ENCODE peak calls at places on chromosomes 16 and 17, in five cellular contexts. E, V, N, L and O are unnamed samples.

GRCh38 chr16:49534901-49535300 is 161.3 kb downstream of the C16orf78 start:
- DNase-seq in E (no peak), V (no peak), N (no peak), L (no peak), O (no peak)

GRCh38 chr17:6648181-6648580 is 3.2 kb downstream of the MED31 start:
- DNase-seq in E (no peak), V (no peak), N (no peak), L (no peak), O (no peak)

GRCh38 chr16:57245472-57246113 is 534 bp downstream of the ARL2BP start:
- DNase-seq in E (peak; percentile 8), V (peak; percentile 65), N (no peak), L (peak; percentile 25), O (peak; percentile 58)

GRCh38 chr16:85707528-85708095 is 18.9 kb upstream of the GINS2 start:
- DNase-seq in E (no peak), V (no peak), N (no peak), L (no peak), O (no peak)

GRCh38 chr17:28335959-28336871 is 654 bp downstream of the TNFAIP1 start:
- DNase-seq in E (peak; percentile 75), V (peak; percentile 67), N (peak; percentile 94), L (peak; percentile 85), O (peak; percentile 81)

GRCh38 chr17:57585341-57586098 is 159.6 kb downstream of the CCDC182 start:
- DNase-seq in E (no peak), V (no peak), N (no peak), L (no peak), O (peak; percentile 29)

GRCh38 chr17:18172528-18173278 is 10.9 kb upstream of the ALKBH5 start:
- DNase-seq in E (no peak), V (peak; percentile 33), N (peak; percentile 46), L (no peak), O (no peak)

GRCh38 chr17:37570527-37571093 is 38.6 kb downstream of the SYNRG start:
- DNase-seq in E (peak; percentile 34), V (peak; percentile 63), N (peak; percentile 69), L (peak; percentile 16), O (peak; percentile 52)

GRCh38 chr17:42895185-42895555 is 5.4 kb upstream of the G6PC1 start:
- DNase-seq in E (peak; percentile 8), V (peak; percentile 85), N (peak; percentile 90), L (no peak), O (peak; percentile 47)

GRCh38 chr16:74740795-74741304 is 33.8 kb downstream of the FA2H start:
- DNase-seq in E (peak; percentile 75), V (peak; percentile 92), N (no peak), L (no peak), O (peak; percentile 47)

GRCh38 chr16:84453061-84453752 is 51.3 kb downstream of the MEAK7 start:
- DNase-seq in E (no peak), V (no peak), N (no peak), L (no peak), O (no peak)

GRCh38 chr17:42814633-42815399 is 9.3 kb downstream of the BECN1 start:
- DNase-seq in E (no peak), V (no peak), N (peak; percentile 81), L (no peak), O (no peak)

GRCh38 chr16:4488486-4488967 is 12.3 kb downstream of the HMOX2 start:
- DNase-seq in E (no peak), V (no peak), N (peak; percentile 20), L (no peak), O (no peak)

GRCh38 chr16:57730771-57731730 is 4.5 kb upstream of the KATNB1 start:
- DNase-seq in E (no peak), V (no peak), N (no peak), L (no peak), O (no peak)

GRCh38 chr17:31308935-31309334 is 4.9 kb downstream of the EVI2B start:
- DNase-seq in E (no peak), V (no peak), N (no peak), L (no peak), O (no peak)

GRCh38 chr16:1876468-1876867 is 4.5 kb upstream of the MEIOB start:
- DNase-seq in E (no peak), V (no peak), N (no peak), L (no peak), O (no peak)

GRCh38 chr17:74442670-74443515 is 11.0 kb downstream of the GPRC5C start:
- DNase-seq in E (peak; percentile 89), V (peak; percentile 100), N (no peak), L (peak; percentile 92), O (peak; percentile 91)

GRCh38 chr16:15899538-15900100 is 11.2 kb upstream of the CEP20 start:
- DNase-seq in E (peak; percentile 99), V (peak; percentile 63), N (peak; percentile 89), L (no peak), O (no peak)

GRCh38 chr16:20799599-20799998 is 6.7 kb downstream of the ERI2 start:
- DNase-seq in E (peak; percentile 6), V (no peak), N (peak; percentile 44), L (no peak), O (no peak)

GRCh38 chr17:73586921-73587680 is 57.1 kb downstream of the SDK2 start:
- DNase-seq in E (peak; percentile 8), V (no peak), N (no peak), L (peak; percentile 60), O (peak; percentile 48)

GRCh38 chr17:35519442-35519841 is 18.0 kb downstream of the SLFN12L start:
- DNase-seq in E (no peak), V (no peak), N (no peak), L (no peak), O (no peak)

GRCh38 chr17:34569591-34569990 is 9.8 kb upstream of the TMEM132E start:
- DNase-seq in E (no peak), V (no peak), N (no peak), L (no peak), O (no peak)

GRCh38 chr17:75601057-75601987 is 13.7 kb downstream of the MYO15B start:
- DNase-seq in E (peak; percentile 96), V (peak; percentile 75), N (peak; percentile 5), L (no peak), O (peak; percentile 69)

GRCh38 chr17:66717680-66718079 is 117.2 kb upstream of the CACNG5 start:
- DNase-seq in E (no peak), V (peak; percentile 87), N (peak; percentile 12), L (no peak), O (no peak)

GRCh38 chr16:67302076-67302475 is 22.7 kb downstream of the PLEKHG4 start:
- DNase-seq in E (no peak), V (no peak), N (no peak), L (no peak), O (no peak)

GRCh38 chr17:37322106-37322505 is 53.7 kb upstream of the C17orf78 start:
- DNase-seq in E (no peak), V (no peak), N (no peak), L (no peak), O (no peak)

GRCh38 chr17:34443832-34444469 is 80.9 kb upstream of the CCL1 start:
- DNase-seq in E (no peak), V (peak; percentile 16), N (no peak), L (peak; percentile 25), O (peak; percentile 55)

GRCh38 chr16:11682655-11683096 is 14.4 kb downstream of the SNN start:
- DNase-seq in E (no peak), V (no peak), N (peak; percentile 99), L (no peak), O (no peak)

GRCh38 chr17:82839617-82840292 is at the start of gene ZNF750:
- DNase-seq in E (no peak), V (no peak), N (no peak), L (no peak), O (no peak)

GRCh38 chr16:87832759-87833502 is 36.4 kb downstream of the SLC7A5 start:
- DNase-seq in E (no peak), V (no peak), N (no peak), L (no peak), O (no peak)

GRCh38 chr17:20063665-20064648 is 54.8 kb downstream of the SPECC1 start:
- DNase-seq in E (peak; percentile 33), V (peak; percentile 55), N (peak; percentile 87), L (peak; percentile 64), O (peak; percentile 72)
- H3K27ac ChIP-seq in E (peak overlapping the region; percentile 56), V (peak overlapping the region; percentile 56), N (peak overlapping the region; percentile 63), L (peak overlapping the region; percentile 85), O (peak overlapping the region; percentile 81)

GRCh38 chr16:54510619-54511018 is 224.0 kb upstream of the IRX3 start:
- DNase-seq in E (no peak), V (no peak), N (no peak), L (no peak), O (no peak)
- H3K4me1 ChIP-seq in E (no peaks in the 10 kb centered on the region), V (no peaks in the 10 kb centered on the region), N (no peaks in the 10 kb centered on the region), L (peaks cover 7% of the 10 kb centered on the region), O (no peaks in the 10 kb centered on the region)

GRCh38 chr17:50425682-50426471 is at the start of gene ACSF2:
- DNase-seq in E (no peak), V (peak; percentile 81), N (peak; percentile 22), L (peak; percentile 67), O (peak; percentile 79)
- H3K27ac ChIP-seq in E (peak within 1 kb of the TSS; percentile 73), V (peak within 1 kb of the TSS; percentile 60), N (peak within 1 kb of the TSS; percentile 78), L (peak within 1 kb of the TSS; percentile 78), O (peak within 1 kb of the TSS; percentile 73)

DNA sequence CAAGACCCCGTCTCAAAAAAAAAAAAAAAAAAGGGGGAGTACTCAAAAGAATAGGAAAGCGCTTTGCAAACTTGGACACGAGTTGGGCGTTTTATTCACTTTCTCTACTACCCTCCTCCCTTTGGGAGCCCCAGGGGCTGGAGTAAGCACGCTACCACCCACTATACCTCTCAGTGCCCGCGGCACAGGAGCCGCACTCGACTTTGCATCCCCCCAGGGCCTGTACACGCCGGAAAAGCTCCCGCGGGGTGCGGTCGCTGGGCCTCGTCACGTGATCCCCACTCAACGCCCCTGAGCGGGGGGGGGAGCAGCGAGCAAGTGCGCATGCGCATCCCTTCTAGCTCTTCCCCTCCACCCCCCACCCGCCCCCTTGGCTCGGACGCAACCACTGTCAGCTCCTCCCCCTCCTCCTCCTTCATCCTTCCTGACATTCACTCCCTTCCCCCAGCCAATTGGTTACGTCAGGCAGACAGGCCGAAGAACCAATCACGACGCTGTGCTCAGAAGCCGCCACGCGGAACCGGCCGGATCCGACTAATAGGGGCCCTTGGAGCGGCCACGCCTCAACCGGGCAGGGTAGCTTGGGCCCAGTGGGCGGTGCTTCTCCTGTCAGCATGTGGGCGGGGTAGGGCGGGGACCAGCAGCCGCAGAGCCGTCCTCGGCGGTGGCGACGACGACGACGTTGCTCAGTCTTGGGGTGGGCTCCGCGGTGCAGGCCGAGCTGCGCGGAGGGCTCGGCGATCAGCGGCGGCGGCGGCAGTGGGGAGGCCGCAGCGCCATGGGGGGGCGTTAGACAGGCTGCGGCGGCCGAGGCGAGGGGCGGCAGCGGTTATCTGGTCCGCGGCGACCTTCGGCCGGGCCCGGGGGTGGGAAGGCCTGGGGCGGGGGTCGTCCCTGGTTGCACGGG is at the start of gene HAPSTR1:
- DNase-seq in E (peak; percentile 100), V (peak; percentile 100), N (peak; percentile 100), L (peak; percentile 100), O (peak; percentile 100)
- H3K4me1 ChIP-seq in E (peaks cover 29% of the 10 kb centered on the region), V (peaks cover 42% of the 10 kb centered on the region), N (no peaks in the 10 kb centered on the region), L (peaks cover 47% of the 10 kb centered on the region), O (peaks cover 30% of the 10 kb centered on the region)

DNA sequence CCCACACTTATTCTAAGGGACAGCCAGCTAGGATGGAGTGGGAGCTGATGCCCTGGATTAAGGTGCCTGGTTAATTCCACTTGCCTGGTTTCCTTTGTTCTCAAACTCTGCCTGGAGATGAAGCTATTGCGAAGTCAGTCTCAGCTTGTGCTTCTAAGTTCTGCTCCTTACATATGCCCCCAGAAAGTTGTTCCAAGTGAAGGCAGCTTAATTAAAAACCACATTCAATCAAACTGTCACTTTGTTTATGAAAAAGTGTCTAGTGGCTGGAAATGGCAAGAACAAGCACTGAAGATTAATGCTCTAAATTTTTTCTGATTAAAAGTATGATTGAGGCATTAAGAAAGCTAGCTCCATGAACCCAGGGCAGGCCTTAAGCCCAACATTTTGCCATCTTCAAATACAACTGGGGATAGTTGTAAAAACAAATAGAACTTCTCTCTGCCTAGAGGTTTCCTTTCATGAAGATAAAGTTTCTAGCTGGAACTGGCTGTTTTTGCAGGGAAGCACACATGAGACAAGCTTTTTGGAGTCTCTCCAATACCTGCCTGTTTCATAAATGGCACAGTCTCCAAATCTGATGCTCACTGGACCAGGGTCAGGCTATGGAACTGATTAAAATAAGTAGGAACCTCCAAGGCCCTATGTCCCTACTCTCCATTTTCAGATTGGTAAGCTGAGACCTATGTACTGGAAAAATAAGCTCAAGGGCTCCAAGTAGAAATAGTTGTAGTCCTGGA is 100.9 kb downstream of the GRIN2A start:
- DNase-seq in E (no peak), V (no peak), N (no peak), L (no peak), O (no peak)
- H3K27ac ChIP-seq in E (no peak overlapping the region), V (no peak overlapping the region), N (no peak overlapping the region), L (no peak overlapping the region), O (no peak overlapping the region)